ENCODE peak calls at places on chromosomes 11 and 22, in ten cellular contexts. C is iPS DF 6.9, R is stomach, X is uterus, V is upper lobe of right lung, W is fibroblast of lung, P is neural progenitor cell, U is SK-N-SH, O is right lobe of liver, E is psoas muscle. Z is an unnamed sample. For H3K9me3 and H3K4me1, the result is how much of the 10 kb centered on the place peaks cover.

GRCh38 chr11:1889941-1890855 is 1.5 kb downstream of the PRR33 start:
- DNase-seq in P (no peak), O (no peak), C (no peak), W (no peak), U (peak), E (no peak), X (peak), V (peak), R (no peak), Z (no peak)

GRCh38 chr22:35648066-35649025 is at the start of gene APOL6:
- DNase-seq in P (peak), U (no peak), X (no peak), E (peak), C (no peak), W (peak), O (peak), R (peak), V (no peak), Z (peak)

GRCh38 chr22:47612136-47612910 is 849.9 kb downstream of the TBC1D22A start:
- DNase-seq in C (no peak), V (no peak), O (no peak), R (no peak), P (no peak), X (no peak), E (peak), W (no peak), U (no peak), Z (no peak)

GRCh38 chr11:45930031-45930794 is 7.8 kb downstream of the LARGE2 start:
- DNase-seq in C (no peak), X (no peak), P (no peak), U (peak), V (peak), W (no peak), E (no peak), R (peak), O (no peak), Z (no peak)

GRCh38 chr11:92153542-92153941 is 71.1 kb upstream of the FAT3 start:
- DNase-seq in W (no peak), C (no peak), V (no peak), X (no peak), P (no peak), O (no peak), U (no peak), R (no peak), E (no peak), Z (no peak)

GRCh38 chr22:29979645-29980303 is 96.8 kb downstream of the MTMR3 start:
- DNase-seq in C (no peak), V (no peak), P (no peak), E (no peak), R (no peak), W (no peak), X (no peak), U (no peak), O (no peak), Z (peak)

GRCh38 chr11:61042537-61042936 is 59.8 kb upstream of the CD5 start:
- DNase-seq in E (no peak), O (no peak), C (no peak), U (no peak), X (no peak), V (no peak), W (no peak), R (no peak), P (no peak), Z (no peak)

GRCh38 chr22:20724676-20725454 is 49.0 kb upstream of the SERPIND1 start:
- DNase-seq in R (no peak), U (no peak), O (no peak), P (no peak), E (no peak), V (no peak), C (no peak), W (no peak), X (no peak), Z (no peak)

DNA sequence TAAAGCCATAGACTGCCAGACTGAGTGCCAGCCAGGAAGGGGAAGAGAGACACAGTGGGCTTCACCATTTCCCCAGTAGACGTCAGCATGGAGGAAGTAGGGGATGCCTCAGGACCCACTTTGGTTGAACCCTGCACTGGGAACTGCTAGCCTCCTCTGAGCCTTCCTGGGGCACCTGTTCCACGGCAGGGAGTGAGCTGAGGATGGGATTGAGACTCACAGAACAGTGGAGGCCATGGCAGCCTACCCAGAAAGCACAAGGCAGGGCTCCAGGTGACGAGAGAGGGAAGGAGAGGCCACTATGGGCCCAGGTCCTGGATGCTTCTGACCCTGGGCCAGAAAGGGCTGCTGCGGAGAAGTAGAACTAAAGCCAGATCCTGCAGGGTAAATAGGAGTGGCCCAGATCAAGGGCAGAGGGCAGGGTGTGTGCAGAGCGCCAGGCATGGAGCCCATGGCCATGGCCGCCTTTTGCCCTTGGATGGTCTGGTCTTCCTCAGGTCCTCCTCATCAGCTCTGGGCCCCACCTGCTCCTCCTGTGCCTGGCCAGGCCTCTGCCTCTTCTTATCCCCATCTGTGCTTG is 277.7 kb downstream of the BRD1 start:
- DNase-seq in V (peak), U (no peak), R (no peak), O (no peak), X (no peak), E (no peak), P (no peak), C (no peak), W (no peak), Z (no peak)
- H3K9me3 ChIP-seq in V (under half), U (under half), R (under half), O (under half), X (under half), E (under half), P (under half), C (under half), W (under half), Z (under half)

GRCh38 chr11:102319544-102319943 is 2.3 kb downstream of the BIRC3 start:
- DNase-seq in C (no peak), P (no peak), V (no peak), O (no peak), W (no peak), R (no peak), X (no peak), U (no peak), E (no peak), Z (no peak)

GRCh38 chr11:102316505-102316904 is 779 bp upstream of the BIRC3 start:
- DNase-seq in E (no peak), W (no peak), R (no peak), O (no peak), P (no peak), U (no peak), V (no peak), X (no peak), C (no peak), Z (no peak)

GRCh38 chr11:102318469-102318868 is 1.2 kb downstream of the BIRC3 start:
- DNase-seq in U (no peak), V (no peak), E (no peak), W (no peak), X (no peak), R (peak), P (no peak), O (no peak), C (no peak), Z (no peak)

GRCh38 chr11:102317768-102318103 is 452 bp downstream of the BIRC3 start:
- DNase-seq in R (no peak), E (no peak), V (no peak), U (no peak), O (no peak), W (no peak), X (no peak), C (no peak), P (no peak), Z (no peak)

DNA sequence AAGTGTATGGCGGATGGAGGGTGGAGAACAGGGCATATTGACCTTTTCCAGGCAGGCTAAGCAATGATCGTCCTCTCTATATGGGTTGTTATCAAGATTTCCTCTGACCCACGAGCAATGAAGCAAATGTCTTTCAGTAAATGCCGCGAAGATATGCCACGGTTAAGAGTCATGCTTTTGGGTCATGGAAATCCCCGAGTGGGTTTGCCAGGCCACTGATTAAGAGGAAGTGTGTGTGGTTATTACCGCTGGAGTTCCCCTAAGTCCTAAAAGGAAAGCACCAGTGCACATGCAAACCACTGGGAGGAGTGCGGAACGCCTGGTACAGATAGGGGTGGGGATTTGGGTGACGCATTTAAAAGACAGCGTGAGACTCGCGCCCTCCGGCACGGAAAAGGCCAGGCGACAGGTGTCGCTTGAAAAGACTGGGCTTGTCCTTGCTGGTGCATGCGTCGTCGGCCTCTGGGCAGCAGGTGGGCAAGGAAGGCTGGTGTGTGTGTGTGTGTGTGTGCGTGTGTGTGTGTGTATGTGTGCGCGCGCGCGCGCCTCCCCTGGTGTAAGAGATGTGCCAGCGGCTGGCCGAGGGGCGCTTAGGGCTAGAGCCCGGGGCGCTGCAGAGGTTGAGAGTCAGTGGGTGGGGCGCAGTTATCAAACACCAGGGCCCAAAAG is at the start of gene BIRC3:
- DNase-seq in R (peak), P (peak), E (peak), W (peak), V (peak), U (peak), O (peak), C (peak), X (peak), Z (peak)
- H3K4me1 ChIP-seq in R (half or more), P (under half), E (under half), W (under half), V (under half), U (under half), O (under half), C (under half), X (under half), Z (under half)

GRCh38 chr22:48750826-48751440 is 1076.7 kb downstream of the BRD1 start:
- DNase-seq in C (no peak), X (no peak), E (no peak), W (no peak), R (peak), V (no peak), O (no peak), U (no peak), P (no peak), Z (no peak)
- H3K9me3 ChIP-seq in C (under half), X (under half), E (under half), W (under half), R (under half), V (under half), O (under half), U (under half), P (under half), Z (under half)

GRCh38 chr11:14641801-14642200 is 1.8 kb upstream of the PDE3B start:
- DNase-seq in W (no peak), U (no peak), R (no peak), X (no peak), P (no peak), O (no peak), C (no peak), V (no peak), E (no peak), Z (no peak)

GRCh38 chr11:14636119-14636518 is 7.5 kb upstream of the PDE3B start:
- DNase-seq in R (no peak), X (no peak), W (no peak), O (no peak), U (no peak), E (no peak), C (no peak), V (no peak), P (no peak), Z (no peak)

GRCh38 chr11:14637868-14638409 is 5.7 kb upstream of the PDE3B start:
- DNase-seq in E (no peak), X (no peak), O (no peak), V (no peak), P (no peak), C (no peak), R (no peak), W (no peak), U (no peak), Z (no peak)

GRCh38 chr11:14635559-14635958 is 8.0 kb upstream of the PDE3B start:
- DNase-seq in P (no peak), U (no peak), W (no peak), O (no peak), C (no peak), R (no peak), X (no peak), E (no peak), V (no peak), Z (no peak)

DNA sequence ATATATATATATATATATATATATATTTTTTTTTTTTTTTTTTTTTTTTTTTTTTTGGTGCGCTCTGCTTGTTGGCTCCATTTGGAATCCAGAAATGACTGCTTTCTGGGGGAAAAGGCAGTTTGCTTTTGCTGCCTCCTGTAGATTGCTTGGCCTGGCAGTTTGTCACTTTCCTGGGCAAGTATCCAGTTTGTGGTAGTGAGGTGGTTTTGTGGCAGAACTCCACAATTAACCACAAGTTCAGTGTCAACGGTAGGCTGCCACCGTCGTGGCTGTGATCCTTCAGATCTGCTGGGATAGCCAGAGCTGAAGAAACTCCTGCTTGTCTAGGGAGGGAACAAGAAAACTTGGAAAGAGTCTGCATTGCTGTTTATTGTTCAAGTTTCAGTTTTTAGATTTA is 5.0 kb upstream of the PDE3B start:
- DNase-seq in R (no peak), X (no peak), V (no peak), C (no peak), O (peak), W (peak), P (no peak), U (no peak), E (no peak), Z (no peak)
- H3K4me1 ChIP-seq in R (under half), X (under half), V (under half), C (under half), O (under half), W (under half), P (under half), U (under half), E (under half), Z (under half)